ENCODE peak calls at places on chromosome X, in nine cellular contexts. K is IMR-90, T is epithelial cell of esophagus, X is fibroblast of pulmonary artery, O is AG04450, L is AG09309, U is neural progenitor cell, I is gastrocnemius medialis, C is pancreas. M is an unnamed sample.

GRCh38 chrX:50211510-50211909 is 6.9 kb downstream of the CCNB3 start:
- DNase-seq in K (peak), T (peak), X (peak), O (no peak), L (no peak), U (peak), I (no peak), C (no peak), M (no peak)

GRCh38 chrX:154417157-154417556 is 5.8 kb downstream of the TAFAZZIN start:
- DNase-seq in K (no peak), T (no peak), X (no peak), O (no peak), L (no peak), U (no peak), I (no peak), C (no peak), M (no peak)

GRCh38 chrX:100410901-100411801 is 1.1 kb upstream of the PCDH19 start:
- DNase-seq in K (no peak), T (peak), X (no peak), O (no peak), L (no peak), U (peak), I (no peak), C (peak), M (peak)

GRCh38 chrX:3679669-3680068 is 33.8 kb downstream of the PRKX start:
- DNase-seq in K (no peak), T (no peak), X (no peak), O (no peak), L (no peak), U (no peak), I (no peak), C (no peak), M (no peak)

GRCh38 chrX:139078761-139079160 is 367.2 kb upstream of the FGF13 start:
- DNase-seq in K (no peak), T (no peak), X (no peak), O (no peak), L (no peak), U (no peak), I (no peak), C (no peak), M (no peak)

GRCh38 chrX:148459343-148459742 is 41.1 kb upstream of the AFF2 start:
- DNase-seq in K (no peak), T (no peak), X (no peak), O (no peak), L (no peak), U (no peak), I (no peak), C (no peak), M (no peak)

GRCh38 chrX:10769696-10770619 is 149.6 kb upstream of the MID1 start:
- DNase-seq in K (peak), T (no peak), X (peak), O (peak), L (no peak), U (peak), I (no peak), C (no peak), M (peak)

GRCh38 chrX:118271770-118272169 is 74.1 kb upstream of the WDR44 start:
- DNase-seq in K (peak), T (no peak), X (peak), O (no peak), L (no peak), U (peak), I (no peak), C (no peak), M (peak)

GRCh38 chrX:130402211-130402684 is 461 bp downstream of the RBMX2 start:
- DNase-seq in K (no peak), T (no peak), X (no peak), O (no peak), L (no peak), U (no peak), I (no peak), C (no peak), M (no peak)

GRCh38 chrX:13898084-13898483 is 81.2 kb upstream of the GPM6B start:
- DNase-seq in K (peak), T (peak), X (no peak), O (no peak), L (no peak), U (peak), I (peak), C (no peak), M (peak)
- TF ChIP-seq CTCF in K (peak), T (peak), X (peak), O (peak), L (no peak), U (peak), I (no peak), C (no peak), M (peak)

DNA sequence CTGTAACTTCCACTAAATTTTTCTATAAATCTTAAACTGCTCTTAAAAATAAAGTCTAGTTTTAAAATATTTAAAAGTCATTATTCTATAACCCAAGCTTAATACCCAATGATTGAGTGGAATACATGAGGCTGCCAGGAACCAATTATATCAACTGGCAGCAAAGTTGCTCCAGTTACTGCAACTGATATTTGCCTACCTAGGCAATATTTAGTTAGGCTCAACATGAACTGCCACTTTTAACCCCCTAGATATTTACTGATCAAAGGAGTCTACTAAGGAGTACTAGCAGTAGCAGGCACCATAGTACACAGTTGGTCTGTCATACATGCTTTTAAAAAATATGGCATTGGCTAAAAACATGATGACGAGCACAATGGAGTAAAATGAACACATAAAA is 29.9 kb upstream of the RADX start:
- DNase-seq in K (no peak), T (no peak), X (no peak), O (no peak), L (no peak), U (no peak), I (no peak), C (no peak), M (no peak)
- H3K4me3 ChIP-seq in K (no peak), T (no peak), X (no peak), O (no peak), L (no peak), U (no peak), I (no peak), C (no peak), M (no peak)

DNA sequence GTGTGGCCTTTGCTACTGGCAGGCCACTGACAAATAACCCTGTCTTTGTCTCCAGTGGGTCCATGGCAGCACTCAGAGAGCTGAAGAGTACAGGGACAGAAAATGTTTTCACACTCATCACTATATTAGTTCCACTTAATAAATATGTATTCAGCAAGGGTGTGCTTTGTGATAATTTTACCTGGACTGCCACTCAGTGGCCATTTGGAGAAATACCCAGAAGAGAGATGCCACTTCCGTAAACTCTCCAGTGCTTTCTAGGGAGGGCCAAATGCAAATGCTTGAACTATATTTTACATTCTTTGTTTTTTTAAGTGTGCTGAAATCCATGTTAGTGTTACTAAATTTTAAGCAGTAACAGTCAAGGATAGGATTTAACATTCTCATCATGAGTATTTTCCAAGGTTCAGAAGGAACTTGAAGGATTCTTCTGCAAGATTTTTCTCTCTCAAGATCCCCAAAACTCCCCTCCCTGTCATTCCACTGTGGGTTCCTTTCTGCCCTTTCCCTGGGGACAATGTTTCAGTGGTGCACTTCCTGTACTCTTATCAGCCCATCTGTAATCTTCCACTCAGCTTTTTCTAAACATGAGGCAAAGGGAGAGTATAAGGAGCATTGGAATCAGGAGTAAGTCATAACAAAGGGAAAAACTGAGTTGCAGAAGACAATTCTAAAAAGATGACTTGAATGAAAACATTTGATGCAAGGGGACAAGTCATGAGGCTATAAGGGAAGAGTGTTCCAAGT is 46.0 kb downstream of the TFDP3 start:
- DNase-seq in K (no peak), T (peak), X (peak), O (no peak), L (no peak), U (peak), I (no peak), C (no peak), M (no peak)
- TF ChIP-seq CTCF in K (peak), T (peak), X (peak), O (peak), L (peak), U (peak), I (no peak), C (peak), M (no peak)

DNA sequence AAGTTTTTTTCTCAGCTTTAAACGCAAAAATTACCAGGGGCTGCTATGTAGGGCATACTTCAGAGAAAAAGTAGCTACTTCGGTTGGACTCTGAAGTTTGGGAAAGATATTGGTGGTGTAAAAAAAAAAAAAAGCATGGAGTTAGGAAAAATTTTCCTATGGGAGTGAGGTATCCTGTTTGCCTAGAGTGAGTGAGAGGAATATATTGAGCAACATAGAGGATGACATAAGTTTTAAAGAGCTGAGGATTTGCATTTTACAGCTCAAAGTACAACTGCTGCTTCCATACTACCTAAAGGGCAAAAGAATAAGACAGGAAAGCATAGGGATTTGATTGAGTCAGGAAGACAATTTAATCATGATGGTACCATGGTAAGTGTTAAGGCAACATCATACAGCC is 7.3 kb downstream of the GPRASP1 start:
- DNase-seq in K (no peak), T (no peak), X (peak), O (no peak), L (no peak), U (no peak), I (no peak), C (no peak), M (peak)
- H3K4me3 ChIP-seq in K (no peak), T (no peak), X (no peak), O (no peak), L (no peak), U (no peak), I (no peak), C (no peak), M (no peak)

DNA sequence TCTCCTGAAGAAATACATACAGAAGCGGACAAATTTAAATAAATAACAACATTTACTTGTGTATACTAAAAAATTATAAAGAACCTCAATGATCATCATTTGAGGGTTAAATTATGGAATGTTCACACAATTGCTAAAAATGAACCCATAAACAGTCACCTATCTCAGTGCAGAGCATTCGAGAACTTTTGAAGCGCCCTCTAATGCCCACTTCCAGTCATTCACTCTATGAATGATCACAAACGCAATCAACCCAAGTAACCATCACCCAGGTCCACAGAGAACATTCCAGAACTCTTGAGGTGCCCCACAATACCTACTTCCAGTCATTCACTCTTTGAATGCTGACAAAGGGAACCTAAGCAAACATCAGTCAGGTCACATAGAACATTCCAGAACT is 103.5 kb upstream of the PLAC1 start:
- DNase-seq in K (no peak), T (peak), X (no peak), O (no peak), L (no peak), U (no peak), I (no peak), C (no peak), M (no peak)
- TF ChIP-seq CTCF in K (peak), T (peak), X (peak), O (peak), L (peak), U (peak), I (no peak), C (no peak), M (peak)

GRCh38 chrX:51456814-51457213 is 39.6 kb downstream of the NUDT11 start:
- DNase-seq in K (no peak), T (peak), X (peak), O (no peak), L (no peak), U (peak), I (no peak), C (no peak), M (no peak)
- H3K4me3 ChIP-seq in K (no peak), T (no peak), X (no peak), O (no peak), L (no peak), U (no peak), I (no peak), C (no peak), M (no peak)

DNA sequence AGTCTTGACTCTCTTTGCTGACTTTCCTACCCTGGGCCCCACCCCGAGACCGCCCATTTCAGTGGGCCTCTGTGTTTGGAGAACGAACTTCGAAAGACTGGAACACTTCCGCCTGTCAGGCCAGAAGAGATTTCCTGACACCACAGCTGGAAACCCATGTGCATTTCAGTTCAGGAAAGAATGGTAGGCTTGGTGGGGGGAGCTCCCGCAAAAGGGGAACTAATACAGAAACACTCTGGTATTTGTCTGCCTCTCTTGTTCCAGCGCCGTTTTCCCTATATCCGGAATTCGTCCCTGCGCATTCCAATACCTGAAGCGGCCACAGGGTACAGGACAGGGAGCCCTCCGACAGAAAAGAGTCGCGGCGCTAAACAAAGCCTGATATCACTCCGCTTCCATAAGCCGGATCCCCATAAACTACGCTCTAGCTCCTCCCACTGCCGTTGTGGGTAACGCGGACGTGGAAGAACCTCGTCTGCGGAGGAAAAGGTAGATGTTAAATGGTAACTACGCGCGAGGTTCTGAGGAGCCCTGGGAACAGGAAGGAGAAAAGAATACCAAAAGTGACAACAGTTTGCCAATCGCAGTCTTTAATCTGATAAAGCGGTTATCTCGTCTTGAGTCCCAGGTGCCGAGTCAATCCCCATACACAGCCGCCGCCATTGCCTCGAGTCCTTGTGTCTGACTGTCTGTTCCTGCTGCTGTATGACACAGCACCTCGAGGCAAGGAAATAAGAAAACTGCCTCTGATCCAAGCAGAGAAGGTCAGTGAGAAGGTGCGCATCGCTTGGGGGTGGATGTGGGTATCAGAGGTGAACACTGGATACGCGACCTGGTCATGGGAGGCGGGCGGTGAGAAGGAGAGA is at the start of gene ARMCX5:
- DNase-seq in K (peak), T (peak), X (peak), O (peak), L (peak), U (peak), I (peak), C (peak), M (peak)
- TF ChIP-seq CTCF in K (no peak), T (peak), X (no peak), O (peak), L (peak), U (peak), I (peak), C (no peak), M (no peak)

GRCh38 chrX:19063030-19063429 is 59.2 kb downstream of the ADGRG2 start:
- DNase-seq in K (peak), T (no peak), X (no peak), O (no peak), L (no peak), U (no peak), I (no peak), C (no peak), M (no peak)
- H3K4me3 ChIP-seq in K (no peak), T (no peak), X (no peak), O (no peak), L (no peak), U (no peak), I (no peak), C (no peak), M (no peak)

GRCh38 chrX:110341189-110342035 is 17.2 kb upstream of the RTL9 start:
- DNase-seq in K (peak), T (peak), X (peak), O (peak), L (peak), U (no peak), I (peak), C (no peak), M (peak)

GRCh38 chrX:110346681-110347080 is 12.0 kb upstream of the RTL9 start:
- DNase-seq in K (no peak), T (peak), X (peak), O (no peak), L (no peak), U (peak), I (no peak), C (no peak), M (no peak)
- TF ChIP-seq CTCF in K (no peak), T (peak), X (peak), O (no peak), L (no peak), U (no peak), I (no peak), C (no peak), M (no peak)

GRCh38 chrX:17814557-17814956 is 46.5 kb downstream of the RAI2 start:
- DNase-seq in K (peak), T (peak), X (peak), O (no peak), L (no peak), U (no peak), I (no peak), C (no peak), M (peak)
- H3K4me3 ChIP-seq in K (no peak), T (no peak), X (no peak), O (no peak), L (no peak), U (no peak), I (no peak), C (no peak), M (no peak)

M was measured in foreskin fibroblast.